ENCODE peak calls at places on chromosomes 16 and 17, in ten cellular contexts. Y, B, H, D, V, N, S, E, L and U are unnamed samples.

GRCh38 chr16:65154321-65154720 is 32.5 kb upstream of the CDH11 start:
- DNase-seq in Y (no peak), D (no peak), B (no peak), E (no peak), N (no peak), L (no peak), S (no peak), V (no peak), H (no peak), U (no peak)

GRCh38 chr16:85419503-85420408 is 193.4 kb upstream of the GSE1 start:
- DNase-seq in L (no peak), D (peak; percentile 35), V (no peak), B (no peak), N (no peak), Y (no peak), S (no peak), H (no peak), E (no peak), U (peak; percentile 33)

GRCh38 chr17:13597723-13598347 is 3.9 kb downstream of the HS3ST3A1 start:
- DNase-seq in L (peak; percentile 41), D (no peak), Y (no peak), S (peak; percentile 14), V (no peak), N (no peak), E (no peak), H (peak; percentile 38), B (no peak), U (no peak)

GRCh38 chr17:41617698-41618097 is 5.1 kb upstream of the KRT16 start:
- DNase-seq in H (no peak), S (no peak), B (no peak), E (no peak), D (peak; percentile 26), N (no peak), L (no peak), V (no peak), Y (no peak), U (no peak)

GRCh38 chr16:11913425-11914079 is 2.2 kb downstream of the GSPT1 start:
- DNase-seq in E (no peak), S (no peak), Y (no peak), L (no peak), V (peak; percentile 39), H (peak; percentile 71), D (no peak), N (no peak), B (no peak), U (no peak)

GRCh38 chr17:40481106-40481505 is 20.3 kb downstream of the TNS4 start:
- DNase-seq in S (no peak), B (no peak), V (no peak), H (no peak), N (no peak), L (no peak), E (peak; percentile 41), Y (no peak), D (no peak), U (no peak)

GRCh38 chr17:28839221-28839620 is 3.4 kb downstream of the FAM222B start:
- DNase-seq in D (no peak), E (no peak), B (no peak), L (no peak), Y (no peak), V (no peak), N (no peak), S (no peak), H (no peak), U (no peak)

GRCh38 chr17:29596811-29597210 is 3.9 kb downstream of the ANKRD13B start:
- DNase-seq in B (no peak), H (no peak), N (no peak), L (no peak), E (no peak), D (no peak), S (no peak), V (no peak), Y (no peak), U (no peak)

GRCh38 chr17:3817851-3818605 is 17.0 kb upstream of the ITGAE start:
- DNase-seq in B (no peak), L (no peak), S (no peak), E (no peak), D (no peak), V (no peak), Y (no peak), N (no peak), H (no peak), U (no peak)

GRCh38 chr17:62822080-62822904 is 14.2 kb upstream of the MARCHF10 start:
- DNase-seq in V (no peak), D (no peak), S (no peak), L (no peak), H (no peak), E (no peak), B (peak; percentile 51), Y (no peak), N (no peak), U (no peak)

GRCh38 chr17:31568140-31568938 is 176.9 kb downstream of the RAB11FIP4 start:
- DNase-seq in S (no peak), E (no peak), Y (no peak), H (no peak), N (no peak), B (no peak), D (no peak), V (no peak), L (no peak), U (no peak)

GRCh38 chr16:17365591-17366298 is 105.0 kb downstream of the XYLT1 start:
- DNase-seq in Y (no peak), V (no peak), D (no peak), N (no peak), H (no peak), L (no peak), S (no peak), B (no peak), E (no peak), U (no peak)

GRCh38 chr17:65750166-65750565 is 188.7 kb upstream of the AXIN2 start:
- DNase-seq in D (no peak), N (no peak), H (no peak), B (no peak), Y (no peak), S (no peak), V (no peak), L (no peak), E (no peak), U (no peak)

GRCh38 chr17:43016216-43016615 is 6.0 kb downstream of the VAT1 start:
- DNase-seq in B (no peak), E (no peak), L (no peak), D (peak; percentile 37), S (no peak), N (no peak), H (no peak), V (no peak), Y (no peak), U (no peak)

GRCh38 chr16:53043462-53043861 is 9.2 kb downstream of the CHD9NB start:
- DNase-seq in H (no peak), Y (no peak), B (no peak), E (no peak), S (peak; percentile 23), D (no peak), N (peak; percentile 57), V (no peak), L (no peak), U (no peak)
- H3K4me3 ChIP-seq in H (no peak overlapping the region), Y (peak overlapping the region; percentile 34), B (peak overlapping the region; percentile 6), E (no peak overlapping the region), S (no peak overlapping the region), D (no peak overlapping the region), N (no peak overlapping the region), V (no peak overlapping the region), L (no peak overlapping the region), U (no peak overlapping the region)

DNA sequence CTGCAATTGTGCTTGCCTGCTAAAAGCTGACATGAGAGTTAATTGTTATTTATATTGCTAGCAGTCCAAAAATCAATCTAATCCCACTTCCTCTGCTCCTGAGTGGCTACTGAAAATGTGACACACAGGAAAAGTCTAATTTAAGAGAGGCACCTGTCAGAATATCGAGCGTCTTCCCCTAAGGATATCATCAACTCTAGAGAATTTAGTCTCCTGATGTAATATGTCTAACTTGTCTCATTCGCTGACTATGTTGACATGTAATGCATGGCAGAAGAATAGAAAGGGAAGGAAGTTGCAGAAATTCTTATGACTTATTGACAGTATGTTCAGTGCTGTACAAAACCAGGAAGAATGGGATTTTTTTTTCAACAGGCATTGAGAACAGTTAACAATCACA is 893.4 kb upstream of the CDH8 start:
- DNase-seq in N (no peak), L (no peak), Y (no peak), B (no peak), H (no peak), S (no peak), V (no peak), E (no peak), D (no peak), U (no peak)
- H3K27ac ChIP-seq in N (no peak overlapping the region), L (no peak overlapping the region), Y (no peak overlapping the region), B (no peak overlapping the region), H (no peak overlapping the region), S (no peak overlapping the region), V (no peak overlapping the region), E (no peak overlapping the region), D (no peak overlapping the region), U (no peak overlapping the region)

DNA sequence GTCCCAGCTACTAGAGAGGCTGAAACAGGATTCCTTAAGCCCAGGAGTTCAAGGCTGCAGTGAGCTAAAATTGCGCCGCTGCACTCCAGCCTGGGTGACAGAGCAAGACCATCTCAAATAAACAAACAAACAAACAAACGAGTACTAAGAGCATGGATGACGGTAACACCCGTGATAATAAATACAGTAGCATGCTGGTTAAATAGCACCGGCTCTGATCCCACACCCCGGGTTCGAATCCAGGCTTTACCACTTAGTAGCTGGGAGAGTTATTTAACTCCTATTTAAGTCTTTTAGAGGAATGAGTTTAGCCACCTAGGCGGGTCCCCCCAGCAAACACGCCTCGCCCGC is 302 bp upstream of the METTL22 start:
- DNase-seq in L (no peak), E (no peak), V (no peak), B (no peak), H (no peak), Y (no peak), N (no peak), S (no peak), D (no peak), U (no peak)
- H3K4me3 ChIP-seq in L (peak overlapping the region; percentile 100), E (peak overlapping the region; percentile 75), V (peak overlapping the region; percentile 98), B (peak overlapping the region; percentile 79), H (peak overlapping the region; percentile 97), Y (peak overlapping the region; percentile 92), N (peak overlapping the region; percentile 94), S (peak overlapping the region; percentile 51), D (peak overlapping the region; percentile 77), U (peak overlapping the region; percentile 89)

GRCh38 chr16:27368358-27368722 is 33.6 kb upstream of the IL21R start:
- DNase-seq in H (no peak), Y (no peak), N (no peak), S (no peak), V (no peak), B (no peak), D (no peak), L (no peak), E (no peak), U (no peak)

GRCh38 chr16:27364493-27365141 is 37.4 kb upstream of the IL21R start:
- DNase-seq in D (no peak), L (peak; percentile 44), B (peak; percentile 62), V (no peak), S (peak; percentile 42), Y (no peak), N (peak; percentile 70), H (no peak), E (no peak), U (no peak)

GRCh38 chr16:27367463-27368357 is 34.3 kb upstream of the IL21R start:
- DNase-seq in H (peak; percentile 92), V (peak; percentile 89), S (peak; percentile 88), N (peak; percentile 89), Y (peak; percentile 87), D (peak; percentile 90), B (peak; percentile 80), E (no peak), L (peak; percentile 87), U (peak; percentile 84)

GRCh38 chr16:27365142-27366089 is 36.6 kb upstream of the IL21R start:
- DNase-seq in Y (no peak), H (no peak), L (no peak), V (no peak), S (no peak), D (no peak), N (no peak), B (no peak), E (peak; percentile 83), U (no peak)

GRCh38 chr16:27366687-27367462 is 35.1 kb upstream of the IL21R start:
- DNase-seq in E (no peak), N (no peak), V (no peak), L (no peak), B (no peak), D (peak; percentile 63), S (no peak), Y (no peak), H (no peak), U (no peak)
- H3K27ac ChIP-seq in E (peak overlapping the region; percentile 66), N (peak overlapping the region; percentile 71), V (peak overlapping the region; percentile 91), L (no peak overlapping the region), B (peak overlapping the region; percentile 72), D (no peak overlapping the region), S (peak overlapping the region; percentile 59), Y (peak overlapping the region; percentile 62), H (peak overlapping the region; percentile 99), U (no peak overlapping the region)